ENCODE peak calls at places on chromosome 10, in eight cellular contexts. K, V, M, E, N, D, Z and O are unnamed samples.

GRCh38 chr10:11325817-11326216 is 285.6 kb downstream of the USP6NL start:
- DNase-seq in K (no peak), V (no peak), M (peak; percentile 15), E (no peak), N (peak; percentile 16), D (no peak), Z (no peak), O (no peak)

GRCh38 chr10:122854648-122855047 is 9.0 kb upstream of the CUZD1 start:
- DNase-seq in K (no peak), V (no peak), M (peak; percentile 90), E (no peak), N (peak; percentile 72), D (no peak), Z (no peak), O (peak; percentile 60)

GRCh38 chr10:19077276-19077675 is 28.7 kb downstream of the MALRD1 start:
- DNase-seq in K (no peak), V (no peak), M (no peak), E (no peak), N (no peak), D (no peak), Z (no peak), O (no peak)

GRCh38 chr10:90148121-90148855 is 446.9 kb downstream of the KIF20B start:
- DNase-seq in K (no peak), V (peak; percentile 45), M (no peak), E (no peak), N (peak; percentile 60), D (no peak), Z (no peak), O (peak; percentile 78)

GRCh38 chr10:78577673-78578072 is 491.1 kb upstream of the ZMIZ1 start:
- DNase-seq in K (no peak), V (no peak), M (no peak), E (no peak), N (no peak), D (no peak), Z (peak; percentile 26), O (no peak)

GRCh38 chr10:50550291-50550839 is 73.4 kb downstream of the SGMS1 start:
- DNase-seq in K (no peak), V (no peak), M (no peak), E (no peak), N (no peak), D (no peak), Z (no peak), O (no peak)

GRCh38 chr10:119480667-119481066 is 61.9 kb downstream of the RGS10 start:
- DNase-seq in K (no peak), V (no peak), M (no peak), E (no peak), N (peak; percentile 18), D (no peak), Z (no peak), O (peak; percentile 7)

GRCh38 chr10:119750391-119751230 is 24.8 kb downstream of the INPP5F start:
- DNase-seq in K (peak; percentile 63), V (peak; percentile 84), M (peak; percentile 79), E (no peak), N (peak; percentile 84), D (peak; percentile 56), Z (peak; percentile 68), O (peak; percentile 69)

GRCh38 chr10:86300399-86300925 is 66.1 kb downstream of the GRID1 start:
- DNase-seq in K (no peak), V (no peak), M (no peak), E (peak; percentile 35), N (no peak), D (no peak), Z (no peak), O (no peak)

GRCh38 chr10:28254290-28254985 is 48.4 kb downstream of the MPP7 start:
- DNase-seq in K (peak; percentile 8), V (no peak), M (peak; percentile 65), E (no peak), N (peak; percentile 51), D (peak; percentile 59), Z (no peak), O (peak; percentile 91)

GRCh38 chr10:49743464-49744075 is 18.6 kb downstream of the OGDHL start:
- DNase-seq in K (no peak), V (no peak), M (no peak), E (no peak), N (no peak), D (no peak), Z (no peak), O (no peak)

GRCh38 chr10:19816420-19817250 is at the start of gene PLXDC2:
- DNase-seq in K (peak; percentile 79), V (peak; percentile 78), M (peak; percentile 9), E (peak; percentile 81), N (peak; percentile 69), D (no peak), Z (peak; percentile 50), O (peak; percentile 47)

GRCh38 chr10:88227342-88228018 is 355.6 kb downstream of the RNLS start:
- DNase-seq in K (no peak), V (no peak), M (no peak), E (no peak), N (peak; percentile 39), D (no peak), Z (peak; percentile 56), O (no peak)

GRCh38 chr10:4568086-4568485 is 257.9 kb upstream of the AKR1E2 start:
- DNase-seq in K (no peak), V (no peak), M (no peak), E (no peak), N (no peak), D (no peak), Z (no peak), O (no peak)

GRCh38 chr10:124093076-124093773 is at the start of gene CHST15:
- DNase-seq in K (peak; percentile 74), V (peak; percentile 87), M (peak; percentile 26), E (peak; percentile 83), N (peak; percentile 83), D (no peak), Z (peak; percentile 46), O (peak; percentile 90)

GRCh38 chr10:62811159-62811875 is 4.8 kb downstream of the EGR2 start:
- DNase-seq in K (no peak), V (no peak), M (no peak), E (no peak), N (no peak), D (no peak), Z (no peak), O (no peak)

GRCh38 chr10:5594271-5595036 is 69.7 kb downstream of the CALML3 start:
- DNase-seq in K (peak; percentile 42), V (no peak), M (peak; percentile 38), E (no peak), N (no peak), D (no peak), Z (no peak), O (no peak)

GRCh38 chr10:122669045-122669444 is 30.6 kb downstream of the C10orf120 start:
- DNase-seq in K (no peak), V (no peak), M (no peak), E (no peak), N (no peak), D (no peak), Z (no peak), O (no peak)

GRCh38 chr10:71217266-71218045 is 5.1 kb downstream of the UNC5B start:
- DNase-seq in K (peak; percentile 67), V (peak; percentile 77), M (no peak), E (peak; percentile 69), N (peak; percentile 36), D (no peak), Z (no peak), O (peak; percentile 41)

GRCh38 chr10:71218833-71219120 is 6.4 kb downstream of the UNC5B start:
- DNase-seq in K (no peak), V (no peak), M (no peak), E (no peak), N (no peak), D (no peak), Z (no peak), O (no peak)

GRCh38 chr10:71219918-71220688 is 7.7 kb downstream of the UNC5B start:
- DNase-seq in K (no peak), V (no peak), M (no peak), E (peak; percentile 22), N (no peak), D (no peak), Z (no peak), O (no peak)

GRCh38 chr10:71216751-71217265 is 4.4 kb downstream of the UNC5B start:
- DNase-seq in K (no peak), V (no peak), M (no peak), E (peak; percentile 60), N (no peak), D (no peak), Z (no peak), O (peak; percentile 20)

GRCh38 chr10:71218046-71218832 is 5.9 kb downstream of the UNC5B start:
- DNase-seq in K (no peak), V (no peak), M (peak; percentile 35), E (peak; percentile 47), N (peak; percentile 80), D (no peak), Z (no peak), O (peak; percentile 83)
- TF ChIP-seq CTCF in K (no peak), V (no peak), M (peak; percentile 7), E (no peak), N (no peak), D (no peak), Z (no peak), O (no peak)

GRCh38 chr10:99700649-99701048 is 31.3 kb downstream of the COX15 start:
- DNase-seq in K (no peak), V (no peak), M (no peak), E (no peak), N (no peak), D (no peak), Z (no peak), O (no peak)

GRCh38 chr10:99695761-99696160 is 36.2 kb downstream of the COX15 start:
- DNase-seq in K (no peak), V (no peak), M (peak; percentile 26), E (no peak), N (no peak), D (no peak), Z (no peak), O (no peak)

GRCh38 chr10:99694171-99694570 is 34.9 kb downstream of the ENTPD7 start:
- DNase-seq in K (no peak), V (no peak), M (peak; percentile 81), E (no peak), N (no peak), D (no peak), Z (no peak), O (peak; percentile 54)

GRCh38 chr10:99698504-99699080 is 33.3 kb downstream of the COX15 start:
- DNase-seq in K (no peak), V (no peak), M (no peak), E (no peak), N (no peak), D (no peak), Z (no peak), O (no peak)
- TF ChIP-seq CTCF in K (peak; percentile 8), V (no peak), M (peak; percentile 27), E (no peak), N (no peak), D (peak; percentile 5), Z (no peak), O (peak; percentile 19)

GRCh38 chr10:13056461-13057077 is 43.4 kb upstream of the OPTN start:
- DNase-seq in K (no peak), V (peak; percentile 50), M (no peak), E (no peak), N (peak; percentile 41), D (no peak), Z (no peak), O (peak; percentile 8)
- TF ChIP-seq CTCF in K (peak; percentile 35), V (peak; percentile 65), M (peak; percentile 68), E (peak; percentile 36), N (peak; percentile 38), D (peak; percentile 41), Z (no peak), O (peak; percentile 65)

DNA sequence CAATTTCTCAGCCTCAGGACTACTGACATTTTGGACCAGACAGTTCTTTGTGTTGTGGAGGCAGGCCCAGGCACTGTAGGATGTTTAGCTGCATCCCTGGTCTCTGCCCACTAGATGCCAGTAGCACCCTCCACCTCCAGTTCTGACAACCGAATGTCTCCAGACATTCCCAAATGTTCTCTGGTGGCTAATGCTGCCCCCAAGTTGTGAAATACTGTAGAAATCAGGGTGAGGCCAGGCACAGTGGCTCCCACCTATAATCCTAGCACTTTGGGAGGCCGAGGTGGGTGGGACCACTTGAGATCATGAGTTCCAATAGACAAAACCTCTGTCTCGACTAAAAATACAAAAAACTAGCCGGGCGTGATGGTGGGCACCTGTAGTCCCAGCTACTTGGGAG is 18.2 kb downstream of the HNRNPF start:
- DNase-seq in K (peak; percentile 15), V (peak; percentile 64), M (peak; percentile 67), E (no peak), N (peak; percentile 61), D (no peak), Z (no peak), O (peak; percentile 28)
- TF ChIP-seq CTCF in K (peak; percentile 35), V (peak; percentile 58), M (peak; percentile 75), E (peak; percentile 39), N (peak; percentile 55), D (peak; percentile 70), Z (peak; percentile 35), O (peak; percentile 36)